ENCODE peak calls at places on chromosome 20, in eight cellular contexts. X, S, Y, R, W, V, Z and N are unnamed samples.

GRCh38 chr20:38610521-38610920 is 8.9 kb downstream of the ARHGAP40 start:
- DNase-seq in Y (no peak), S (no peak), X (no peak), W (no peak), R (peak), V (no peak), Z (no peak), N (no peak)

GRCh38 chr20:21433329-21433890 is 36.1 kb upstream of the NKX2-4 start:
- DNase-seq in W (no peak), R (peak), V (no peak), S (no peak), Y (no peak), Z (no peak), X (no peak), N (no peak)

GRCh38 chr20:52524865-52525264 is 333.3 kb upstream of the ZFP64 start:
- DNase-seq in Z (no peak), X (no peak), S (no peak), R (no peak), V (no peak), W (no peak), Y (no peak), N (no peak)

GRCh38 chr20:41560971-41561370 is 57.2 kb downstream of the CHD6 start:
- DNase-seq in Y (no peak), Z (no peak), R (no peak), X (no peak), W (no peak), S (no peak), V (no peak), N (no peak)

GRCh38 chr20:37336369-37337207 is 9.4 kb upstream of the SRC start:
- DNase-seq in Z (no peak), S (no peak), V (peak), X (peak), R (no peak), W (peak), Y (peak), N (no peak)

GRCh38 chr20:25553819-25554296 is 31.5 kb downstream of the NINL start:
- DNase-seq in R (peak), W (peak), S (no peak), Y (no peak), V (no peak), Z (no peak), X (no peak), N (no peak)

GRCh38 chr20:57435498-57436222 is 44.5 kb downstream of the RBM38 start:
- DNase-seq in W (no peak), S (no peak), X (peak), V (peak), Y (no peak), R (peak), Z (no peak), N (no peak)

GRCh38 chr20:43662943-43663655 is 3.8 kb upstream of the MYBL2 start:
- DNase-seq in Z (no peak), S (no peak), W (no peak), Y (no peak), R (no peak), V (no peak), X (no peak), N (no peak)

GRCh38 chr20:14523090-14523489 is 185.7 kb upstream of the FLRT3 start:
- DNase-seq in Z (no peak), V (no peak), Y (no peak), R (no peak), X (no peak), W (no peak), S (no peak), N (no peak)

GRCh38 chr20:24389686-24390085 is 79.7 kb upstream of the SYNDIG1 start:
- DNase-seq in V (no peak), W (no peak), Y (no peak), X (no peak), R (no peak), Z (no peak), S (no peak), N (no peak)

GRCh38 chr20:2610941-2611720 is 41.3 kb upstream of the NOP56 start:
- DNase-seq in Y (no peak), Z (no peak), W (no peak), V (no peak), X (no peak), S (no peak), R (no peak), N (no peak)

GRCh38 chr20:48813446-48813747 is 14.4 kb downstream of the PREX1 start:
- DNase-seq in V (no peak), W (no peak), Y (no peak), X (no peak), S (no peak), R (no peak), Z (no peak), N (no peak)

GRCh38 chr20:37567671-37568588 is 40.3 kb upstream of the BLCAP start:
- DNase-seq in Y (no peak), S (no peak), Z (no peak), W (no peak), V (no peak), X (peak), R (peak), N (peak)

GRCh38 chr20:4916991-4917881 is 84.1 kb downstream of the SLC23A2 start:
- DNase-seq in X (no peak), W (no peak), S (no peak), V (no peak), Z (no peak), R (peak), Y (no peak), N (no peak)

GRCh38 chr20:46594725-46595124 is 44.3 kb upstream of the OCSTAMP start:
- DNase-seq in W (no peak), V (no peak), S (no peak), R (no peak), X (no peak), Y (no peak), Z (no peak), N (no peak)

GRCh38 chr20:19785886-19786285 is 27.8 kb downstream of the RIN2 start:
- DNase-seq in W (no peak), X (no peak), S (no peak), R (peak), V (no peak), Y (no peak), Z (no peak), N (no peak)

GRCh38 chr20:58649288-58650180 is 1.5 kb upstream of the STX16 start:
- DNase-seq in S (peak), X (peak), Z (no peak), Y (peak), W (no peak), R (no peak), V (peak), N (no peak)

GRCh38 chr20:32898721-32899120 is 40.0 kb downstream of the EFCAB8 start:
- DNase-seq in X (no peak), V (no peak), Y (no peak), W (no peak), R (peak), S (no peak), Z (no peak), N (no peak)

GRCh38 chr20:2804921-2805681 is 4.7 kb upstream of the CPXM1 start:
- DNase-seq in X (peak), R (no peak), Y (no peak), W (no peak), V (no peak), Z (no peak), S (no peak), N (no peak)

GRCh38 chr20:60255866-60256265 is 297.6 kb downstream of the CDH26 start:
- DNase-seq in W (no peak), S (no peak), V (no peak), Y (no peak), R (no peak), Z (no peak), X (no peak), N (no peak)

GRCh38 chr20:55252525-55252924 is 752.8 kb downstream of the CBLN4 start:
- DNase-seq in R (no peak), Y (no peak), V (no peak), Z (no peak), W (peak), X (no peak), S (no peak), N (no peak)

GRCh38 chr20:2387180-2387577 is 6.5 kb downstream of the TGM6 start:
- DNase-seq in X (peak), S (no peak), W (no peak), R (peak), V (no peak), Y (peak), Z (peak), N (peak)

GRCh38 chr20:32982617-32983458 is 21.4 kb downstream of the SUN5 start:
- DNase-seq in V (peak), S (no peak), X (peak), Z (no peak), R (no peak), Y (no peak), W (no peak), N (no peak)